ENCODE peak calls at places on chromosome 6, in four cellular contexts. I, R, P and F are unnamed samples.

GRCh38 chr6:150695652-150696051 is 96.0 kb downstream of the PLEKHG1 start:
- DNase-seq in I (no peak), R (no peak), P (peak; percentile 39), F (no peak)

GRCh38 chr6:32933661-32934085 is 7.2 kb downstream of the HLA-DMB start:
- DNase-seq in I (no peak), R (peak; percentile 73), P (peak; percentile 82), F (peak; percentile 74)

GRCh38 chr6:31197559-31198305 is 27.2 kb upstream of the POU5F1 start:
- DNase-seq in I (peak; percentile 86), R (peak; percentile 95), P (peak; percentile 84), F (peak; percentile 72)

GRCh38 chr6:142946181-142946923 is 1.4 kb upstream of the HIVEP2 start:
- DNase-seq in I (peak; percentile 61), R (peak; percentile 99), P (peak; percentile 92), F (peak; percentile 98)

GRCh38 chr6:160831751-160832150 is 129.7 kb downstream of the PLG start:
- DNase-seq in I (no peak), R (no peak), P (peak; percentile 3), F (no peak)

GRCh38 chr6:101397199-101397598 is 3.7 kb downstream of the GRIK2 start:
- DNase-seq in I (no peak), R (no peak), P (peak; percentile 57), F (no peak)

GRCh38 chr6:40999498-41000070 is 39.4 kb downstream of the UNC5CL start:
- DNase-seq in I (no peak), R (peak; percentile 71), P (peak; percentile 22), F (no peak)

GRCh38 chr6:111565316-111566221 is 40.1 kb downstream of the TRAF3IP2 start:
- DNase-seq in I (no peak), R (no peak), P (peak; percentile 40), F (no peak)

GRCh38 chr6:24358219-24358821 is 461 bp upstream of the DCDC2 start:
- DNase-seq in I (no peak), R (no peak), P (peak; percentile 66), F (no peak)

GRCh38 chr6:24359640-24360454 is 2.0 kb upstream of the DCDC2 start:
- DNase-seq in I (no peak), R (peak; percentile 73), P (peak; percentile 98), F (peak; percentile 72)

GRCh38 chr6:24355422-24355821 is 2.4 kb downstream of the DCDC2 start:
- DNase-seq in I (no peak), R (no peak), P (peak; percentile 56), F (no peak)

GRCh38 chr6:24356310-24357035 is 1.4 kb downstream of the DCDC2 start:
- DNase-seq in I (no peak), R (no peak), P (peak; percentile 83), F (no peak)

GRCh38 chr6:24357336-24358218 is at the start of gene DCDC2:
- DNase-seq in I (no peak), R (peak; percentile 75), P (peak; percentile 64), F (no peak)
- H3K4me3 ChIP-seq in I (no peak within 1 kb of the TSS), R (no peak within 1 kb of the TSS), P (peak within 1 kb of the TSS; percentile 57), F (peak within 1 kb of the TSS; percentile 20)

GRCh38 chr6:2855061-2855519 is 13.4 kb upstream of the SERPINB1 start:
- DNase-seq in I (no peak), R (no peak), P (peak; percentile 41), F (peak; percentile 24)

GRCh38 chr6:2854394-2854982 is 12.8 kb upstream of the SERPINB1 start:
- DNase-seq in I (no peak), R (no peak), P (no peak), F (peak; percentile 65)

GRCh38 chr6:2852514-2852855 is 10.8 kb upstream of the SERPINB1 start:
- DNase-seq in I (no peak), R (no peak), P (no peak), F (no peak)

GRCh38 chr6:2852921-2853322 is 11.3 kb upstream of the SERPINB1 start:
- DNase-seq in I (no peak), R (no peak), P (no peak), F (no peak)

DNA sequence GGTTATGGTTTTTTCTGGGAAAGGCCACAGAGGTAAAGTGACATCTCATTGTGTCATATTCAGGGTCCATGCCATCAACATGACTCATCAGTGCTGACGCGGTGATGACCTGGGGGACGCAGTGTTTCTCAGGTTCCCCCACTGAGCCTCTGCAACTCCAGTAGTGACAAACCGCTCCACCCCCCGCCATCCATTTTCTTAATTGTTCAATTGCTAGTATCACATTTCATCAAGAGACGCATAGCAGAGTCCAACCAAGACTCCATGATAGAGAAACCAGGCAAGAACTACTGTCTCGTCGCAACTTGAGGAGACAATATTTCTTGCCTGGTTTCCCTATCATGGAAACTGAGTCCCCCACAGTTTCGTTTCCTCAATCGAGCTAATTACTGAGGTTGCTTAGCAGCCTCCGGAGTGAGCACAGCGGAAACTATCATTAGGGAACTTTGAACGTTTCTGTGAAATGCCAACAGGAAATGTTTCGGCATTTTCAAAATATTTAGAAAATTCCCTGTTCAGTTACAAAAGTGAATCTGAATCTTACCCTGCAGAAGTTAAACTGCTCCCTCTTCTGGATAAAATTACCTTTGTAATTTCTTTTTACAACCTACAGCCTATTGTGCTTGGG is 12.2 kb upstream of the SERPINB1 start:
- DNase-seq in I (no peak), R (no peak), P (peak; percentile 96), F (peak; percentile 92)
- TF ChIP-seq CTCF in I (peak; percentile 54), R (peak; percentile 55), P (peak; percentile 57), F (no peak)

GRCh38 chr6:128919412-128919811 is 36.5 kb downstream of the LAMA2 start:
- DNase-seq in I (no peak), R (no peak), P (no peak), F (no peak)
- H3K4me3 ChIP-seq in I (no peak overlapping the region), R (no peak overlapping the region), P (no peak overlapping the region), F (no peak overlapping the region)

GRCh38 chr6:110178626-110179405 is 654 bp downstream of the WASF1 start:
- DNase-seq in I (no peak), R (peak; percentile 64), P (peak; percentile 89), F (peak; percentile 49)

GRCh38 chr6:110180228-110181008 is at the start of gene CDC40:
- DNase-seq in I (no peak), R (peak; percentile 79), P (no peak), F (no peak)

GRCh38 chr6:110183292-110183691 is 3.1 kb downstream of the CDC40 start:
- DNase-seq in I (no peak), R (no peak), P (no peak), F (no peak)

GRCh38 chr6:110181131-110182027 is 1.2 kb downstream of the CDC40 start:
- DNase-seq in I (no peak), R (no peak), P (peak; percentile 26), F (no peak)

GRCh38 chr6:110179406-110180227 is at the start of gene WASF1:
- DNase-seq in I (peak; percentile 77), R (peak; percentile 96), P (peak; percentile 99), F (peak; percentile 99)
- TF ChIP-seq CTCF in I (no peak), R (no peak), P (no peak), F (no peak)

GRCh38 chr6:158018851-158019361 is 37.2 kb downstream of the SYNJ2 start:
- DNase-seq in I (no peak), R (no peak), P (peak; percentile 73), F (peak; percentile 77)
- H3K4me3 ChIP-seq in I (no peak overlapping the region), R (no peak overlapping the region), P (no peak overlapping the region), F (no peak overlapping the region)